ENCODE peak calls at places on chromosomes 13 and 19, in four cellular contexts. One of them, this sample, is unnamed.

GRCh38 chr19:20503536-20503935 is 62.0 kb downstream of the ZNF737 start:
- DNase-seq in amniotic stem cell: no peak
- DNase-seq in stimulated activated effector memory CD8-positive, alpha-beta T cell treated with anti-CD3 and anti-CD28 coated beads, Interleukin-12 subunit alpha, Interleukin-12 subunit beta, amount 100 ng/mL, for 72 hours: no peak
- DNase-seq in activated T-helper 1 cell treated with anti-CD3 and anti-CD28 coated beads, Interleukin-2, amount 50 U/mL, for 16 hours: no peak
- DNase-seq in this sample: peak

GRCh38 chr19:4067396-4068057 is 828 bp upstream of the ZBTB7A start:
- DNase-seq in amniotic stem cell: no peak
- DNase-seq in stimulated activated effector memory CD8-positive, alpha-beta T cell treated with anti-CD3 and anti-CD28 coated beads, Interleukin-12 subunit alpha, Interleukin-12 subunit beta, amount 100 ng/mL, for 72 hours: no peak
- DNase-seq in activated T-helper 1 cell treated with anti-CD3 and anti-CD28 coated beads, Interleukin-2, amount 50 U/mL, for 16 hours: no peak
- DNase-seq in this sample: peak

GRCh38 chr13:96544965-96545364 is 449.3 kb downstream of the OXGR1 start:
- DNase-seq in amniotic stem cell: no peak
- DNase-seq in stimulated activated effector memory CD8-positive, alpha-beta T cell treated with anti-CD3 and anti-CD28 coated beads, Interleukin-12 subunit alpha, Interleukin-12 subunit beta, amount 100 ng/mL, for 72 hours: no peak
- DNase-seq in activated T-helper 1 cell treated with anti-CD3 and anti-CD28 coated beads, Interleukin-2, amount 50 U/mL, for 16 hours: no peak
- DNase-seq in this sample: no peak

GRCh38 chr19:14476663-14477401 is 1.7 kb upstream of the PTGER1 start:
- DNase-seq in amniotic stem cell: no peak
- DNase-seq in stimulated activated effector memory CD8-positive, alpha-beta T cell treated with anti-CD3 and anti-CD28 coated beads, Interleukin-12 subunit alpha, Interleukin-12 subunit beta, amount 100 ng/mL, for 72 hours: no peak
- DNase-seq in activated T-helper 1 cell treated with anti-CD3 and anti-CD28 coated beads, Interleukin-2, amount 50 U/mL, for 16 hours: no peak
- DNase-seq in this sample: peak

GRCh38 chr19:661427-662196 is 1.4 kb downstream of the RNF126 start:
- DNase-seq in amniotic stem cell: no peak
- DNase-seq in stimulated activated effector memory CD8-positive, alpha-beta T cell treated with anti-CD3 and anti-CD28 coated beads, Interleukin-12 subunit alpha, Interleukin-12 subunit beta, amount 100 ng/mL, for 72 hours: peak
- DNase-seq in activated T-helper 1 cell treated with anti-CD3 and anti-CD28 coated beads, Interleukin-2, amount 50 U/mL, for 16 hours: peak
- DNase-seq in this sample: no peak

GRCh38 chr19:11191273-11191755 is 6.0 kb downstream of the KANK2 start:
- DNase-seq in amniotic stem cell: peak
- DNase-seq in stimulated activated effector memory CD8-positive, alpha-beta T cell treated with anti-CD3 and anti-CD28 coated beads, Interleukin-12 subunit alpha, Interleukin-12 subunit beta, amount 100 ng/mL, for 72 hours: no peak
- DNase-seq in activated T-helper 1 cell treated with anti-CD3 and anti-CD28 coated beads, Interleukin-2, amount 50 U/mL, for 16 hours: no peak
- DNase-seq in this sample: peak

GRCh38 chr19:18017275-18018083 is 9.5 kb downstream of the ARRDC2 start:
- DNase-seq in amniotic stem cell: no peak
- DNase-seq in stimulated activated effector memory CD8-positive, alpha-beta T cell treated with anti-CD3 and anti-CD28 coated beads, Interleukin-12 subunit alpha, Interleukin-12 subunit beta, amount 100 ng/mL, for 72 hours: no peak
- DNase-seq in activated T-helper 1 cell treated with anti-CD3 and anti-CD28 coated beads, Interleukin-2, amount 50 U/mL, for 16 hours: no peak
- DNase-seq in this sample: no peak

GRCh38 chr13:23578411-23579071 is 8.3 kb downstream of the TNFRSF19 start:
- DNase-seq in amniotic stem cell: no peak
- DNase-seq in stimulated activated effector memory CD8-positive, alpha-beta T cell treated with anti-CD3 and anti-CD28 coated beads, Interleukin-12 subunit alpha, Interleukin-12 subunit beta, amount 100 ng/mL, for 72 hours: peak
- DNase-seq in activated T-helper 1 cell treated with anti-CD3 and anti-CD28 coated beads, Interleukin-2, amount 50 U/mL, for 16 hours: peak
- DNase-seq in this sample: peak

GRCh38 chr13:112730157-112730671 is 40.4 kb downstream of the ATP11A start:
- DNase-seq in amniotic stem cell: no peak
- DNase-seq in stimulated activated effector memory CD8-positive, alpha-beta T cell treated with anti-CD3 and anti-CD28 coated beads, Interleukin-12 subunit alpha, Interleukin-12 subunit beta, amount 100 ng/mL, for 72 hours: no peak
- DNase-seq in activated T-helper 1 cell treated with anti-CD3 and anti-CD28 coated beads, Interleukin-2, amount 50 U/mL, for 16 hours: no peak
- DNase-seq in this sample: no peak

GRCh38 chr13:33577037-33577436 is 240.9 kb upstream of the RFC3 start:
- DNase-seq in amniotic stem cell: no peak
- DNase-seq in stimulated activated effector memory CD8-positive, alpha-beta T cell treated with anti-CD3 and anti-CD28 coated beads, Interleukin-12 subunit alpha, Interleukin-12 subunit beta, amount 100 ng/mL, for 72 hours: no peak
- DNase-seq in activated T-helper 1 cell treated with anti-CD3 and anti-CD28 coated beads, Interleukin-2, amount 50 U/mL, for 16 hours: no peak
- DNase-seq in this sample: no peak

GRCh38 chr13:64471916-64472315 is 2758.2 kb downstream of the PCDH9 start:
- DNase-seq in amniotic stem cell: peak
- DNase-seq in stimulated activated effector memory CD8-positive, alpha-beta T cell treated with anti-CD3 and anti-CD28 coated beads, Interleukin-12 subunit alpha, Interleukin-12 subunit beta, amount 100 ng/mL, for 72 hours: no peak
- DNase-seq in activated T-helper 1 cell treated with anti-CD3 and anti-CD28 coated beads, Interleukin-2, amount 50 U/mL, for 16 hours: no peak
- DNase-seq in this sample: peak

GRCh38 chr13:51764184-51765141 is 39.5 kb downstream of the DHRS12 start:
- DNase-seq in amniotic stem cell: no peak
- DNase-seq in stimulated activated effector memory CD8-positive, alpha-beta T cell treated with anti-CD3 and anti-CD28 coated beads, Interleukin-12 subunit alpha, Interleukin-12 subunit beta, amount 100 ng/mL, for 72 hours: peak
- DNase-seq in activated T-helper 1 cell treated with anti-CD3 and anti-CD28 coated beads, Interleukin-2, amount 50 U/mL, for 16 hours: no peak
- DNase-seq in this sample: peak

This sample was measured in NCI-H69.